ENCODE peak calls at places on chromosomes 3 and 15, in nine cellular contexts. H is Peyer's patch, U is sigmoid colon, C is tibial artery, M is psoas muscle, P is HCT116, Z is ascending aorta, I is pancreas, O is keratinocyte. N is an unnamed sample.

GRCh38 chr3:67292356-67293225 is 294.5 kb downstream of the KBTBD8 start:
- DNase-seq in H (peak), U (no peak), C (no peak), M (no peak), P (no peak), Z (no peak), I (no peak), O (no peak), N (peak)

GRCh38 chr3:47850062-47850802 is 47.3 kb downstream of the DHX30 start:
- DNase-seq in H (no peak), U (no peak), C (no peak), M (no peak), P (no peak), Z (no peak), I (no peak), O (no peak), N (no peak)

GRCh38 chr15:40594429-40594836 is 384 bp downstream of the KNL1 start:
- DNase-seq in H (peak), U (peak), C (peak), M (peak), P (peak), Z (no peak), I (peak), O (no peak), N (no peak)

GRCh38 chr3:123396171-123397049 is 52.5 kb downstream of the ADCY5 start:
- DNase-seq in H (no peak), U (no peak), C (no peak), M (no peak), P (no peak), Z (no peak), I (no peak), O (no peak), N (no peak)

GRCh38 chr3:126956361-126956760 is 26.6 kb upstream of the PLXNA1 start:
- DNase-seq in H (peak), U (peak), C (peak), M (peak), P (no peak), Z (no peak), I (no peak), O (no peak), N (peak)

GRCh38 chr15:56871180-56871579 is 47.3 kb upstream of the TCF12 start:
- DNase-seq in H (no peak), U (no peak), C (no peak), M (no peak), P (peak), Z (no peak), I (no peak), O (no peak), N (no peak)

GRCh38 chr3:126117786-126118185 is 33.9 kb upstream of the SLC41A3 start:
- DNase-seq in H (peak), U (peak), C (peak), M (no peak), P (no peak), Z (peak), I (no peak), O (no peak), N (no peak)

GRCh38 chr3:194084284-194084683 is 51.7 kb upstream of the HES1 start:
- DNase-seq in H (peak), U (no peak), C (peak), M (no peak), P (no peak), Z (peak), I (no peak), O (no peak), N (no peak)

GRCh38 chr3:78645628-78646310 is 1122.0 kb downstream of the ROBO1 start:
- DNase-seq in H (no peak), U (no peak), C (no peak), M (no peak), P (peak), Z (no peak), I (no peak), O (peak), N (peak)

GRCh38 chr15:77831989-77832388 is 199.3 kb upstream of the LINGO1 start:
- DNase-seq in H (no peak), U (peak), C (no peak), M (peak), P (no peak), Z (no peak), I (no peak), O (no peak), N (no peak)

GRCh38 chr15:56654624-56655023 is 78.7 kb downstream of the ZNF280D start:
- DNase-seq in H (no peak), U (no peak), C (no peak), M (no peak), P (no peak), Z (no peak), I (no peak), O (no peak), N (no peak)

GRCh38 chr3:37811625-37812356 is 49.9 kb upstream of the CTDSPL start:
- DNase-seq in H (no peak), U (no peak), C (peak), M (no peak), P (no peak), Z (no peak), I (no peak), O (no peak), N (no peak)

GRCh38 chr3:105791134-105791533 is 77.7 kb downstream of the CBLB start:
- DNase-seq in H (no peak), U (peak), C (no peak), M (no peak), P (no peak), Z (no peak), I (no peak), O (no peak), N (no peak)

GRCh38 chr3:149575213-149575961 is 82.4 kb downstream of the WWTR1 start:
- DNase-seq in H (no peak), U (peak), C (peak), M (peak), P (no peak), Z (peak), I (no peak), O (no peak), N (no peak)

GRCh38 chr3:128804017-128804816 is 75.2 kb upstream of the ACAD9 start:
- DNase-seq in H (no peak), U (no peak), C (no peak), M (no peak), P (no peak), Z (no peak), I (no peak), O (no peak), N (no peak)

GRCh38 chr3:163924600-163924999 is 1153.7 kb downstream of the SI start:
- DNase-seq in H (no peak), U (no peak), C (no peak), M (no peak), P (no peak), Z (no peak), I (no peak), O (no peak), N (no peak)

GRCh38 chr15:66408690-66409089 is 22.0 kb downstream of the MAP2K1 start:
- DNase-seq in H (peak), U (no peak), C (no peak), M (no peak), P (no peak), Z (no peak), I (no peak), O (no peak), N (no peak)

DNA sequence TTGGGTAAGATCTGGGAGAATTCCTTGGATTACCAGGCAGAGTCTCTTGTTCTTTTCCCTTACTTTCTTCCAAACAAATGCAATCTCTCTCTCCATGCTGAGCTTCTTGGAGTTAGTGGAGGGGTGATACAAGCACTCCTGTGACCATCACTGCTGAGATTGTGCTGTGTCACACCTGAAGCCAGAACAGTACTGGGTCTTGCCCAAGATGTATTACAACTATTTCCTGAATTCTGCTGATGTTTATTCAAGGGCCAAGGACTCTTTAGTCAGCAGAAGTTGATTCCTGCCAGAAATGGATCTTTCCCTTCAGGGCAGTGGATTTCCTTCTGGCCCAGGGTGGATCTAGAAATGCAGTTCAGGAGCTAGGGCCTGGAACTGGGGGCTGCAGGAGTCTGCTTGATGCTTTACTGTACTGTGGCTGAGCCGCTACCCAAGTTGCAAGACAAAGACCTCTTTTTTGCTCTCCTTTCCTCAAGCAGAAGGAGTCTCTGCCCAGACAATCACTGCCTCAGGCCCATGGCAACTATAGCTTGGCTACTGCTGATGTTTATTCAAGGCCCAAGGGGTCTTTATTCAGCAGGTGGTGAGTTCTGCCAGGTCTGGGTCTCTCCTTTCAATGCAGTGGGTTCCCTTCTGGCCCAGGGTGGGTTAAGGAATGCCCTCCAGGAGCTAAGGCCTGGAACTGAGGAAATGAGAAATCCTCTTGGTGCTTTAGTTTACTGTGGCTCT is 98.8 kb downstream of the SH3GL3 start:
- DNase-seq in H (no peak), U (no peak), C (no peak), M (no peak), P (no peak), Z (no peak), I (no peak), O (no peak), N (no peak)
- H3K27ac ChIP-seq in H (no peak), U (no peak), C (no peak), M (no peak), P (no peak), Z (no peak), I (no peak), O (no peak), N (no peak)

DNA sequence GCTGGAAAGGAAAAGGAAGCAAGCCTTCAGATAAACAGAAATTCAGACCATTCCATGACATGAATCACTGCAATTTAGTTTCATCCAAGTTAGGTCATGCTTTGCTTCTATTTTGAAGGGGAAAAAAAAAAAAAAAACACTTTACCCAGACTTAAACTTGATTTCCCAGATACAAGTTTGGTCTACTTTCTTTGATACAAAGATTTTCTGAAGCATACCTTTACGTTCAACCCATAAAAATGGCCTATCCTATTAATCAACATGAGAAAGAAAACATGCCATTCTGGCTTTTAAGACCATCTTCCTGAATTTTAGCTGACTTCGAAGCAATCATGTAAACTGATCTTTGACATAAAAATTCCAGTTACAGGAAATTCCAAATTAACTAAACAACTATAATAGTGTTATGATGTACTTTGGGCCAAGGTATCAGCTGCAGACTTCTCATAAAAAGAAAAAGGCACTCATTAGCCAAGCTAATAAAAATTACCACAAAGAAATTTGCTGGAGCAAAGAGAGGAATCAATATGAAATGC is 12.6 kb downstream of the OSBPL10 start:
- DNase-seq in H (no peak), U (no peak), C (no peak), M (no peak), P (no peak), Z (no peak), I (no peak), O (no peak), N (no peak)
- H3K27ac ChIP-seq in H (peak), U (peak), C (peak), M (peak), P (peak), Z (peak), I (no peak), O (peak), N (peak)

GRCh38 chr3:33152363-33153360 is 38.8 kb downstream of the CRTAP start:
- DNase-seq in H (no peak), U (no peak), C (no peak), M (no peak), P (no peak), Z (no peak), I (no peak), O (no peak), N (no peak)
- H3K27ac ChIP-seq in H (no peak), U (no peak), C (peak), M (no peak), P (no peak), Z (peak), I (no peak), O (no peak), N (no peak)

DNA sequence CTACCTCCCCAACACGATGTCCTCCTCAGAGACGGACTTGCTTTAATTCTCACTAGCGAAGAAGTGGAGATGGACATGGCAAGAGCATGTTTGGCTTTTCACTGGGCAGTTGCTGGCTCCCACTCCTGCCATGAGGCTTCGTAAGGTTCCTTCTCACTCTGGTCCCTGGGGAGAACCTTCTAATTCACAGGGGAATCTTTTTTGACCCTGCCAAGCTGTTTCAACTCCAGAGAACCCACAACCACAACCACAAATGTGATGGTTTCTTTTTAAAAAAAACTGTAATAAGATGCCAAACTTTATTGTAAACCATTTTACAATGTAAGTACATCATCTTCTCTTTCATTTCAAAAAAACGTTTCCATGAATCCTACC is 1.6 kb upstream of the MUSTN1 start:
- DNase-seq in H (no peak), U (no peak), C (no peak), M (no peak), P (no peak), Z (no peak), I (no peak), O (no peak), N (no peak)
- H3K27ac ChIP-seq in H (no peak), U (no peak), C (peak), M (peak), P (no peak), Z (peak), I (no peak), O (no peak), N (no peak)

GRCh38 chr3:186964071-186964470 is 33.7 kb downstream of the ST6GAL1 start:
- DNase-seq in H (peak), U (no peak), C (peak), M (no peak), P (no peak), Z (no peak), I (no peak), O (no peak), N (no peak)

GRCh38 chr3:186964629-186965028 is 34.3 kb downstream of the ST6GAL1 start:
- DNase-seq in H (no peak), U (no peak), C (peak), M (no peak), P (no peak), Z (no peak), I (no peak), O (no peak), N (no peak)

GRCh38 chr3:186963636-186964035 is 33.3 kb downstream of the ST6GAL1 start:
- DNase-seq in H (peak), U (no peak), C (peak), M (no peak), P (no peak), Z (no peak), I (no peak), O (no peak), N (no peak)

GRCh38 chr3:186966406-186966805 is 36.1 kb downstream of the ST6GAL1 start:
- DNase-seq in H (no peak), U (no peak), C (peak), M (no peak), P (no peak), Z (no peak), I (no peak), O (no peak), N (no peak)

GRCh38 chr3:186965141-186965879 is 35.0 kb downstream of the ST6GAL1 start:
- DNase-seq in H (peak), U (no peak), C (peak), M (no peak), P (no peak), Z (no peak), I (no peak), O (no peak), N (no peak)
- H3K27ac ChIP-seq in H (no peak), U (peak), C (peak), M (peak), P (no peak), Z (peak), I (no peak), O (no peak), N (no peak)

GRCh38 chr3:8481380-8481779 is 20.2 kb upstream of the LMCD1 start:
- DNase-seq in H (no peak), U (no peak), C (no peak), M (no peak), P (no peak), Z (no peak), I (no peak), O (no peak), N (no peak)

GRCh38 chr3:8485141-8485840 is 16.3 kb upstream of the LMCD1 start:
- DNase-seq in H (no peak), U (no peak), C (no peak), M (no peak), P (no peak), Z (no peak), I (no peak), O (no peak), N (no peak)

GRCh38 chr3:8482263-8482662 is 19.4 kb upstream of the LMCD1 start:
- DNase-seq in H (no peak), U (no peak), C (no peak), M (no peak), P (no peak), Z (no peak), I (no peak), O (no peak), N (no peak)

GRCh38 chr3:8484409-8485140 is 17.0 kb upstream of the LMCD1 start:
- DNase-seq in H (no peak), U (no peak), C (no peak), M (no peak), P (no peak), Z (no peak), I (no peak), O (no peak), N (no peak)

GRCh38 chr3:8482960-8483665 is 18.5 kb upstream of the LMCD1 start:
- DNase-seq in H (peak), U (peak), C (peak), M (peak), P (no peak), Z (peak), I (peak), O (no peak), N (peak)
- H3K27ac ChIP-seq in H (peak), U (peak), C (peak), M (peak), P (no peak), Z (peak), I (peak), O (no peak), N (no peak)

GRCh38 chr3:188257384-188257961 is 103.5 kb downstream of the LPP start:
- DNase-seq in H (no peak), U (no peak), C (no peak), M (no peak), P (no peak), Z (no peak), I (no peak), O (no peak), N (no peak)

GRCh38 chr3:188254489-188255070 is 100.6 kb downstream of the LPP start:
- DNase-seq in H (no peak), U (no peak), C (no peak), M (no peak), P (no peak), Z (no peak), I (no peak), O (no peak), N (no peak)

GRCh38 chr3:188259191-188259590 is 105.2 kb downstream of the LPP start:
- DNase-seq in H (peak), U (no peak), C (no peak), M (no peak), P (no peak), Z (no peak), I (no peak), O (no peak), N (no peak)

GRCh38 chr3:188255190-188255589 is 101.2 kb downstream of the LPP start:
- DNase-seq in H (no peak), U (no peak), C (no peak), M (no peak), P (no peak), Z (no peak), I (no peak), O (no peak), N (no peak)

GRCh38 chr3:188256764-188257163 is 102.8 kb downstream of the LPP start:
- DNase-seq in H (no peak), U (no peak), C (no peak), M (no peak), P (no peak), Z (no peak), I (no peak), O (no peak), N (no peak)
- H3K27ac ChIP-seq in H (no peak), U (peak), C (peak), M (peak), P (no peak), Z (peak), I (no peak), O (no peak), N (no peak)

N was measured in epithelial cell of prostate.